ENCODE peak calls at places on chromosomes 7 and 10, in ten cellular contexts. U, J, I, E, P, S, F, C, D and H are unnamed samples.

GRCh38 chr10:110147961-110148360 is 59.4 kb upstream of the MXI1 start:
- DNase-seq in E (no peak), P (no peak), C (no peak), S (no peak), I (no peak), D (no peak), J (no peak), F (no peak), U (no peak), H (no peak)

GRCh38 chr7:48822138-48822537 is 102.2 kb upstream of the CDC14C start:
- DNase-seq in E (no peak), C (no peak), F (no peak), J (no peak), I (no peak), D (no peak), S (no peak), P (no peak), U (no peak), H (no peak)

GRCh38 chr7:751826-752225 is 24.7 kb upstream of the PRKAR1B start:
- DNase-seq in F (no peak), S (peak; percentile 23), C (no peak), E (no peak), P (no peak), U (no peak), D (no peak), J (no peak), I (no peak), H (peak; percentile 25)

GRCh38 chr7:111098011-111098925 is 7.3 kb downstream of the LRRN3 start:
- DNase-seq in J (no peak), P (peak; percentile 18), U (peak; percentile 67), C (no peak), S (no peak), F (peak; percentile 28), E (no peak), I (peak; percentile 68), D (peak; percentile 71), H (peak; percentile 49)

GRCh38 chr10:70773461-70773860 is 11.7 kb downstream of the TBATA start:
- DNase-seq in F (no peak), E (no peak), I (no peak), U (no peak), C (peak; percentile 8), J (no peak), D (no peak), S (no peak), P (no peak), H (no peak)

GRCh38 chr7:141974831-141975230 is 1.3 kb upstream of the TAS2R38 start:
- DNase-seq in P (peak; percentile 28), C (peak; percentile 46), J (no peak), U (no peak), E (no peak), S (no peak), F (no peak), I (peak; percentile 49), D (no peak), H (peak; percentile 6)

GRCh38 chr7:99368750-99369389 is 5.7 kb upstream of the ARPC1B start:
- DNase-seq in U (no peak), P (no peak), E (no peak), J (no peak), D (no peak), I (no peak), C (no peak), F (peak; percentile 54), S (peak; percentile 47), H (no peak)

GRCh38 chr10:4296165-4296564 is 511.2 kb upstream of the KLF6 start:
- DNase-seq in F (no peak), P (no peak), J (no peak), C (no peak), U (no peak), D (no peak), E (no peak), I (no peak), S (no peak), H (no peak)

GRCh38 chr10:107544706-107545520 is 380.4 kb upstream of the SORCS1 start:
- DNase-seq in P (no peak), C (no peak), E (no peak), F (no peak), D (no peak), U (no peak), S (no peak), I (no peak), J (no peak), H (no peak)

GRCh38 chr7:135800560-135800959 is 51.9 kb upstream of the FAM180A start:
- DNase-seq in J (no peak), S (no peak), P (no peak), U (no peak), D (no peak), E (no peak), I (no peak), F (no peak), C (no peak), H (no peak)

GRCh38 chr7:36928718-36929117 is 204.4 kb upstream of the AOAH start:
- DNase-seq in F (no peak), D (no peak), P (no peak), S (no peak), E (no peak), I (no peak), C (no peak), J (no peak), U (no peak), H (no peak)

GRCh38 chr10:126376956-126377355 is 11.3 kb downstream of the ADAM12 start:
- DNase-seq in U (no peak), C (no peak), I (peak; percentile 71), F (no peak), P (no peak), E (no peak), S (no peak), D (peak; percentile 50), J (no peak), H (peak; percentile 59)

GRCh38 chr7:128201067-128201689 is 39.9 kb upstream of the LEP start:
- DNase-seq in S (no peak), C (no peak), D (no peak), J (no peak), F (no peak), I (no peak), E (no peak), U (peak; percentile 63), P (no peak), H (no peak)
- H3K4me3 ChIP-seq in S (no peak overlapping the region), C (peak overlapping the region; percentile 38), D (no peak overlapping the region), J (peak overlapping the region; percentile 14), F (no peak overlapping the region), I (no peak overlapping the region), E (no peak overlapping the region), U (peak overlapping the region; percentile 23), P (no peak overlapping the region), H (no peak overlapping the region)

DNA sequence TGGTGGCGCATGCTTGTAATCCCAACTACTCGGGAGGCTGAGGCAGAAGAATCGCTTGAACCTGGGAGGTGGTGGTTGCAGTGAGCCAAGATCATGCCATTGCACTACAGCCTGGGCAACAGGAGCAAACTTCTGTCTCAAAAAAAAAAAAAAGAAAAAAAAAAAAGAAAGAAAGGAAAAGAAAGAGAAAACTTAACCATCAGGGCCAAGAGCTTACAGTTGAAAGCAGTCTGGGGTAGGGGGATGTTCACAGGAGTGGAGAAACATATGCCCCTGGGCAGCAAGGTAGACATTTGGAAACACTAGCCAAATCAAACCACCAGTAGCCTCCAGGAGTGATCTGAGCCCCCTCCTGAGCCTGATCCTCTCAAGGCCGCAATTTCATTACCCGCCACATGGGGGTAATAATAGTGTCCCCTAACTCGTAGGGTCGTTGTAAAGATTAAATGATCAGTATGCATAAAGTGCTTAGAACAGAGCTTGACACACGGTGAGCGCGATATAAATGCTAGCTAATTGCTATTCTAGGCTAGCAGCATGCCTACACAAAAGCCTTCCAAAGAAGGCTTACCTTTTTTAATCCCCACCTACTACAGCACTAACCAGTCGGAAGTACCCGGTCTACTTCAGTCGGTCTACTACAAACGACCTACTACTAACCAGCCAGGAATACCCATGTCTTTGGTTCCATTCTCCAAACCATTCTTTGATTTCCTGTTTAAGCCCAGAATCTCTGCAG is 274.3 kb upstream of the NEBL start:
- DNase-seq in U (no peak), F (no peak), C (no peak), E (no peak), S (no peak), I (peak; percentile 23), P (peak; percentile 12), J (no peak), D (no peak), H (peak; percentile 37)
- TF ChIP-seq CTCF in U (peak; percentile 29), F (no peak), C (no peak), E (peak; percentile 10), S (peak; percentile 19), I (peak; percentile 42), P (peak; percentile 68), J (no peak), D (peak; percentile 5), H (peak; percentile 48)

DNA sequence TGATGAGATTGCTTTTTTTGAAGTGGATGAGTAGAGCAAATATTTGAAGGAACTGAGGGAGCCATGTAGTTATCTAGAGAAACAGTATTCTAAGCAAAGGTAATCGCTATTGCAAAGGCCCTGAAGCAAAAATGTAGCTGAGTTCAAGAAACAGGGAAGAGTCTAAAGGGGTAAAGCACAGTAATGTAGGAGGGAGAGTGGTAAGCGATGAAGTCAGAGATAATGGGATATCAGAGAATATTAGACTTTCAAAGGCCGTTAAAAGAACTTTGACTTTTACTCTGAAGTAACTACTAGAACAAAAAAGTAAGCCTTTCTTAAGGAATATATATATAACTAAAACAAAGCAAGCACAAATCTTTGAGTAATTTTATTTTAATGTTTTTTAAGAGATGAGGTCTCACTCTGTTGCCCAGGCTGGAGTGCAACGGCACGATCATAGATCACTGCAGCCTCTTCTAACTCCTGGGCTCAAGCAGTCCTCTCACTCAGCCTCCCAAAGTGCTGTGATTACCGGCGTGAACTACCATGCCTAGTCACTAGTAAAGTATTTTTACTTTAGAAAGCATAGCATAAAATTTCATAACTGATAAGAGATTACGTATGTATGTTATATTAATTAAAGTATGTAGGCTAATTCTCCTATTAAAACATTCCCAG is 61.7 kb upstream of the OIT3 start:
- DNase-seq in S (no peak), P (no peak), U (no peak), D (peak; percentile 31), I (peak; percentile 68), E (no peak), F (no peak), J (no peak), C (no peak), H (no peak)
- H3K4me3 ChIP-seq in S (peak overlapping the region; percentile 4), P (no peak overlapping the region), U (no peak overlapping the region), D (no peak overlapping the region), I (no peak overlapping the region), E (no peak overlapping the region), F (no peak overlapping the region), J (no peak overlapping the region), C (peak overlapping the region; percentile 7), H (no peak overlapping the region)

GRCh38 chr7:100705341-100705752 is 574 bp upstream of the POP7 start:
- DNase-seq in D (peak; percentile 65), U (peak; percentile 87), I (peak; percentile 76), E (peak; percentile 72), C (peak; percentile 76), S (peak; percentile 87), P (peak; percentile 32), F (peak; percentile 74), J (peak; percentile 74), H (peak; percentile 63)
- TF ChIP-seq CTCF in D (peak; percentile 68), U (peak; percentile 88), I (peak; percentile 94), E (peak; percentile 94), C (no peak), S (peak; percentile 93), P (peak; percentile 86), F (peak; percentile 90), J (peak; percentile 91), H (peak; percentile 81)

DNA sequence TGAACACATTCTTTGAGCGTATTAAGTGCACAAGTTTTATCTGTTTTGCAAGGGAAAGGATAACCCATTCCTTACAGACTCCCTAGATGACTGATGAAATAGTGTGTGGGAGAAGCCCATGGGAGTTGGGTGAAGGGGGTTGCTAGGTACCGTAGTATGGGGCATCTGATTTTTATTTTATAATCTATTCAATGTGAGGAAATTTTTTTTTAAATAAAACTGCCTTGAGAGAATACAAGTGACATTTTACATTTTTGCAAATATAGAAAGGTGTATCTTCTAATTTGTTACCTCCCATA is 1.4 kb downstream of the BTAF1 start:
- DNase-seq in D (no peak), C (no peak), U (no peak), S (no peak), J (no peak), E (no peak), F (no peak), I (peak; percentile 44), P (no peak), H (peak; percentile 37)
- H3K4me3 ChIP-seq in D (peak overlapping the region; percentile 95), C (peak overlapping the region; percentile 90), U (peak overlapping the region; percentile 57), S (peak overlapping the region; percentile 83), J (no peak overlapping the region), E (peak overlapping the region; percentile 86), F (no peak overlapping the region), I (peak overlapping the region; percentile 25), P (peak overlapping the region; percentile 74), H (peak overlapping the region; percentile 81)